ENCODE peak calls at places on chromosome 9, in six cellular contexts. T, P, W, Y, M and N are unnamed samples.

GRCh38 chr9:20884985-20885593 is 146.4 kb downstream of the HACD4 start:
- DNase-seq in T (no peak), P (peak), W (peak), Y (peak), M (no peak), N (no peak)

GRCh38 chr9:97993000-97993399 is 9.9 kb downstream of the ANP32B start:
- DNase-seq in T (no peak), P (no peak), W (no peak), Y (no peak), M (no peak), N (no peak)

GRCh38 chr9:16100596-16101091 is 547.8 kb downstream of the CCDC171 start:
- DNase-seq in T (peak), P (no peak), W (peak), Y (peak), M (no peak), N (peak)

GRCh38 chr9:97802276-97802675 is 50.8 kb upstream of the FOXE1 start:
- DNase-seq in T (no peak), P (no peak), W (no peak), Y (no peak), M (no peak), N (no peak)

GRCh38 chr9:93567271-93567959 is 9.0 kb upstream of the PHF2 start:
- DNase-seq in T (no peak), P (no peak), W (peak), Y (peak), M (no peak), N (no peak)

GRCh38 chr9:131257266-131258025 is 18.9 kb downstream of the FAM78A start:
- DNase-seq in T (no peak), P (no peak), W (no peak), Y (no peak), M (peak), N (no peak)

GRCh38 chr9:107246259-107247254 is 36.5 kb upstream of the RAD23B start:
- DNase-seq in T (no peak), P (no peak), W (no peak), Y (no peak), M (peak), N (no peak)

GRCh38 chr9:7909537-7909936 is 110.0 kb upstream of the DMAC1 start:
- DNase-seq in T (no peak), P (no peak), W (no peak), Y (no peak), M (no peak), N (no peak)

GRCh38 chr9:108569624-108570023 is 286.2 kb downstream of the ACTL7B start:
- DNase-seq in T (peak), P (no peak), W (peak), Y (no peak), M (no peak), N (no peak)

GRCh38 chr9:91253488-91253887 is 108.2 kb downstream of the AUH start:
- DNase-seq in T (no peak), P (no peak), W (no peak), Y (no peak), M (peak), N (no peak)

DNA sequence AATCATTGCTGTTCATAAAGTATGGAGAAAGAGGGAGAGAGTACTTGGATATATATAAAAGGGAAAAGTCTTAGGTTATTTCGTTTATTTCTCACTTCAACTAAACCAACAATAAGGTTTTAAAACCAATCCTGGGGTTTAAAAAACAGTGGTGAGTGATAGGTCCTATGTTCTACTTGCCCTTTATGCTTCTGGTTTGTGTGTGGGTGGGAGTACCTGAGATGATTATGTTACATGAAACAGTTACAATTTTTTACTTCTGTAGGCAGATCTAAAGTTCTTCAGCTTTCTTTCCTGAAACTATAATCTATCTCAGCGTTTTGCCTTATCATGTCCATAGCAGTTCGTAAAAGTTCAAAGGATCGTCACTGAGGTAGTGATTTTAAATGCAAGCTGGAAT is 49.2 kb downstream of the STX17 start:
- DNase-seq in T (no peak), P (no peak), W (no peak), Y (no peak), M (no peak), N (no peak)
- H3K4me3 ChIP-seq in T (no peak), P (no peak), W (no peak), Y (no peak), M (no peak), N (no peak)

GRCh38 chr9:89776795-89777194 is 172.0 kb downstream of the GADD45G start:
- DNase-seq in T (no peak), P (no peak), W (no peak), Y (no peak), M (no peak), N (no peak)
- TF ChIP-seq POLR2A in T (no peak), P (no peak), W (no peak), Y (no peak), M (no peak), N (no peak)

GRCh38 chr9:127971357-127972315 is 9.2 kb downstream of the EEIG1 start:
- DNase-seq in T (no peak), P (no peak), W (no peak), Y (peak), M (no peak), N (peak)
- H3K4me3 ChIP-seq in T (peak), P (no peak), W (no peak), Y (no peak), M (no peak), N (peak)

GRCh38 chr9:129108083-129108804 is 2.3 kb downstream of the CRAT start:
- DNase-seq in T (no peak), P (no peak), W (no peak), Y (no peak), M (no peak), N (no peak)
- TF ChIP-seq POLR2A in T (no peak), P (no peak), W (no peak), Y (no peak), M (no peak), N (no peak)

GRCh38 chr9:113221003-113221799 is at the start of the genes FKBP15 and SLC31A1:
- DNase-seq in T (peak), P (peak), W (peak), Y (peak), M (peak), N (peak)

GRCh38 chr9:113220467-113221002 is 542 bp downstream of the FKBP15 start:
- DNase-seq in T (no peak), P (no peak), W (no peak), Y (no peak), M (no peak), N (no peak)

GRCh38 chr9:113219186-113219936 is 1.7 kb downstream of the FKBP15 start:
- DNase-seq in T (no peak), P (no peak), W (no peak), Y (no peak), M (no peak), N (no peak)

GRCh38 chr9:113221800-113222481 is 597 bp downstream of the SLC31A1 start:
- DNase-seq in T (no peak), P (no peak), W (no peak), Y (no peak), M (peak), N (no peak)

DNA sequence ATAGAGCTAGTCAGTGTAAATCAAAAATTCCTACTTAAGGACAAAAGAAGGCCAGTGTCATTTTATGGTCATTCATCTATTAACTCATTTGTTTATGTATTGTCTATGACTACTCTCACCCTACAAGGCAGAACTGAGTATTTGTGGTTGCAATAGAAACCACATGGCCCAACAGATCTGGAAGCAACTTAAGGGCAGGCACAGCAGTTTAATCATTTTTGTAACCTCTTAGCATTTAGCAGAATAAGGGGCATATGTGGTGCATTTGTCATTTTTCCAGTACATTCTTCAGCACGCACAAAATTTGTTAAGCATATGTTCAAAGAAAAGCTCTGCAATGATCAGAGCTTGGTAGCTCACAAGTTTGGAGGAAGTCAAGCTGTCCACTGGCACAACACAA is 1.1 kb downstream of the FKBP15 start:
- DNase-seq in T (no peak), P (no peak), W (no peak), Y (no peak), M (no peak), N (no peak)
- H3K4me3 ChIP-seq in T (peak), P (peak), W (peak), Y (peak), M (peak), N (peak)

DNA sequence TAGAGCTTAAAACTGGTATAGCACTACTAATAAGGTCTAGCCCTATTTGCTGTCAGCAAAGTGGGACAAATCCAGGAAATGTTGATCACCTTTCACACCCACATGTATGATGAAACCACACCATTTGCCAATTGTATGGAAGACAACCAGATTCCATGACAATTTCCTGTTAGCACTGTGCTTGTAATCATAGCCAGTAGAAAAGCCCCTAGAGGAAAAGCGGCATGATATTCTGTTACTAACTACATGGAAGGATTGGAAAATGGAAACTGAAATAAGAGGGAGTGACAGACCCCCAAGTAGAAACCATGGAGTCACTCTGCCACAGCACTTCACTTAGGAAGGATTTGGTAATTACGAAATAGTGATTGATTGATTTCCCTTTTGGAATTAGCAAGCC is 923 bp downstream of the SPATA6L start:
- DNase-seq in T (no peak), P (no peak), W (no peak), Y (no peak), M (no peak), N (no peak)
- TF ChIP-seq POLR2A in T (no peak), P (no peak), W (no peak), Y (no peak), M (no peak), N (no peak)